ENCODE peak calls at places on chromosomes 3 and 15, in four cellular contexts. One of them, this sample, is unnamed.
A peak's percentile ranks its signal among the peaks of the same experiment; 100 is the strongest.

GRCh38 chr3:193971268-193971751 is 164.6 kb upstream of the HES1 start:
- DNase-seq in dorsolateral prefrontal cortex: no peak
- DNase-seq in foreskin fibroblast: no peak
- DNase-seq in thyroid gland: no peak
- DNase-seq in this sample: no peak

GRCh38 chr15:77010312-77010686 is 15.4 kb downstream of the PSTPIP1 start:
- DNase-seq in foreskin fibroblast: no peak
- DNase-seq in dorsolateral prefrontal cortex: no peak
- DNase-seq in thyroid gland: no peak
- DNase-seq in this sample: no peak

GRCh38 chr3:72336821-72337479 is 511.3 kb downstream of the SHQ1 start:
- DNase-seq in dorsolateral prefrontal cortex: no peak
- DNase-seq in thyroid gland: peak; percentile 59
- DNase-seq in foreskin fibroblast: peak; percentile 58
- DNase-seq in this sample: no peak

GRCh38 chr3:9399746-9400145 is 2.3 kb downstream of the SETD5 start:
- DNase-seq in thyroid gland: peak; percentile 81
- DNase-seq in foreskin fibroblast: peak; percentile 93
- DNase-seq in dorsolateral prefrontal cortex: peak; percentile 60
- DNase-seq in this sample: no peak

GRCh38 chr3:157116017-157116416 is 43.9 kb downstream of the CCNL1 start:
- DNase-seq in dorsolateral prefrontal cortex: no peak
- DNase-seq in foreskin fibroblast: no peak
- DNase-seq in thyroid gland: no peak
- DNase-seq in this sample: no peak

GRCh38 chr3:7876741-7877297 is 624.8 kb upstream of the LMCD1 start:
- DNase-seq in dorsolateral prefrontal cortex: no peak
- DNase-seq in thyroid gland: no peak
- DNase-seq in foreskin fibroblast: no peak
- DNase-seq in this sample: no peak

GRCh38 chr15:90201150-90201943 is at the start of gene SEMA4B:
- DNase-seq in thyroid gland: peak; percentile 83
- DNase-seq in foreskin fibroblast: peak; percentile 40
- DNase-seq in dorsolateral prefrontal cortex: peak; percentile 41
- DNase-seq in this sample: peak; percentile 84

GRCh38 chr3:36166477-36166876 is 213.8 kb upstream of the STAC start:
- DNase-seq in dorsolateral prefrontal cortex: no peak
- DNase-seq in foreskin fibroblast: peak; percentile 62
- DNase-seq in thyroid gland: no peak
- DNase-seq in this sample: no peak

GRCh38 chr3:172098698-172099494 is 59.5 kb downstream of the FNDC3B start:
- DNase-seq in thyroid gland: no peak
- DNase-seq in foreskin fibroblast: no peak
- DNase-seq in dorsolateral prefrontal cortex: no peak
- DNase-seq in this sample: no peak

GRCh38 chr15:96353931-96354730 is 23.6 kb downstream of the NR2F2 start:
- DNase-seq in dorsolateral prefrontal cortex: no peak
- DNase-seq in thyroid gland: no peak
- DNase-seq in foreskin fibroblast: no peak
- DNase-seq in this sample: no peak

GRCh38 chr3:13647314-13648059 is 98.6 kb downstream of the FBLN2 start:
- DNase-seq in dorsolateral prefrontal cortex: no peak
- DNase-seq in thyroid gland: no peak
- DNase-seq in foreskin fibroblast: peak; percentile 26
- DNase-seq in this sample: no peak

GRCh38 chr3:109927726-109928125 is 590.4 kb upstream of the DPPA4 start:
- DNase-seq in foreskin fibroblast: no peak
- DNase-seq in thyroid gland: no peak
- DNase-seq in dorsolateral prefrontal cortex: no peak
- DNase-seq in this sample: no peak

GRCh38 chr3:141401584-141402475 is 33.5 kb downstream of the ZBTB38 start:
- DNase-seq in dorsolateral prefrontal cortex: no peak
- DNase-seq in thyroid gland: peak; percentile 45
- DNase-seq in foreskin fibroblast: no peak
- DNase-seq in this sample: no peak

GRCh38 chr3:176631175-176631574 is 566.1 kb downstream of the TBL1XR1 start:
- DNase-seq in thyroid gland: no peak
- DNase-seq in dorsolateral prefrontal cortex: no peak
- DNase-seq in foreskin fibroblast: no peak
- DNase-seq in this sample: no peak

GRCh38 chr15:48963524-48964113 is at the start of gene SHC4:
- DNase-seq in thyroid gland: peak; percentile 84
- DNase-seq in foreskin fibroblast: peak; percentile 79
- DNase-seq in dorsolateral prefrontal cortex: peak; percentile 83
- DNase-seq in this sample: no peak

GRCh38 chr3:115164374-115165221 is 17.5 kb upstream of the ZBTB20 start:
- DNase-seq in thyroid gland: no peak
- DNase-seq in foreskin fibroblast: no peak
- DNase-seq in dorsolateral prefrontal cortex: no peak
- DNase-seq in this sample: no peak

GRCh38 chr15:89442671-89443307 is 53.6 kb downstream of the RHCG start:
- DNase-seq in thyroid gland: peak; percentile 5
- DNase-seq in foreskin fibroblast: peak; percentile 6
- DNase-seq in dorsolateral prefrontal cortex: peak; percentile 57
- DNase-seq in this sample: peak; percentile 79

GRCh38 chr3:192331749-192332385 is 395.5 kb downstream of the FGF12 start:
- DNase-seq in thyroid gland: no peak
- DNase-seq in dorsolateral prefrontal cortex: no peak
- DNase-seq in foreskin fibroblast: no peak
- DNase-seq in this sample: no peak

GRCh38 chr3:57852896-57853295 is 96.8 kb downstream of the SLMAP start:
- DNase-seq in dorsolateral prefrontal cortex: no peak
- DNase-seq in foreskin fibroblast: peak; percentile 4
- DNase-seq in thyroid gland: no peak
- DNase-seq in this sample: no peak

GRCh38 chr3:51702156-51702555 is 4.7 kb upstream of the GRM2 start:
- DNase-seq in foreskin fibroblast: no peak
- DNase-seq in dorsolateral prefrontal cortex: no peak
- DNase-seq in thyroid gland: no peak
- DNase-seq in this sample: no peak

GRCh38 chr3:133884547-133885240 is 11.0 kb downstream of the RAB6B start:
- DNase-seq in dorsolateral prefrontal cortex: no peak
- DNase-seq in thyroid gland: no peak
- DNase-seq in foreskin fibroblast: no peak
- DNase-seq in this sample: no peak

GRCh38 chr15:74664028-74664616 is 31.7 kb downstream of the EDC3 start:
- DNase-seq in foreskin fibroblast: peak; percentile 47
- DNase-seq in dorsolateral prefrontal cortex: no peak
- DNase-seq in thyroid gland: peak; percentile 86
- DNase-seq in this sample: no peak

GRCh38 chr3:100032262-100032661 is 82.0 kb downstream of the FILIP1L start:
- DNase-seq in dorsolateral prefrontal cortex: no peak
- DNase-seq in foreskin fibroblast: peak; percentile 42
- DNase-seq in thyroid gland: no peak
- DNase-seq in this sample: no peak

GRCh38 chr3:172063456-172064432 is 24.4 kb downstream of the FNDC3B start:
- DNase-seq in foreskin fibroblast: no peak
- DNase-seq in thyroid gland: no peak
- DNase-seq in dorsolateral prefrontal cortex: no peak
- DNase-seq in this sample: no peak

GRCh38 chr3:46022909-46023785 is 4.1 kb downstream of the XCR1 start:
- DNase-seq in dorsolateral prefrontal cortex: no peak
- DNase-seq in thyroid gland: no peak
- DNase-seq in foreskin fibroblast: no peak
- DNase-seq in this sample: no peak

GRCh38 chr3:105938101-105938500 is 69.3 kb upstream of the CBLB start:
- DNase-seq in foreskin fibroblast: peak; percentile 59
- DNase-seq in dorsolateral prefrontal cortex: no peak
- DNase-seq in thyroid gland: peak; percentile 20
- DNase-seq in this sample: no peak

GRCh38 chr15:98649996-98650870 is 1.9 kb downstream of the IGF1R start:
- DNase-seq in foreskin fibroblast: no peak
- DNase-seq in dorsolateral prefrontal cortex: no peak
- DNase-seq in thyroid gland: peak; percentile 67
- DNase-seq in this sample: no peak

GRCh38 chr3:185283374-185283935 is 29.6 kb upstream of the EHHADH start:
- DNase-seq in thyroid gland: no peak
- DNase-seq in dorsolateral prefrontal cortex: no peak
- DNase-seq in foreskin fibroblast: no peak
- DNase-seq in this sample: no peak

GRCh38 chr15:68200016-68200861 is 4.9 kb downstream of the CALML4 start:
- DNase-seq in dorsolateral prefrontal cortex: no peak
- DNase-seq in thyroid gland: no peak
- DNase-seq in foreskin fibroblast: no peak
- DNase-seq in this sample: no peak

GRCh38 chr3:29427266-29428103 is 146.6 kb downstream of the RBMS3 start:
- DNase-seq in foreskin fibroblast: peak; percentile 20
- DNase-seq in dorsolateral prefrontal cortex: no peak
- DNase-seq in thyroid gland: peak; percentile 9
- DNase-seq in this sample: no peak

GRCh38 chr15:86139828-86140227 is 60.2 kb downstream of the AGBL1 start:
- DNase-seq in foreskin fibroblast: no peak
- DNase-seq in thyroid gland: no peak
- DNase-seq in dorsolateral prefrontal cortex: no peak
- DNase-seq in this sample: no peak

GRCh38 chr3:101038880-101039279 is 45.7 kb upstream of the ABI3BP start:
- DNase-seq in foreskin fibroblast: no peak
- DNase-seq in dorsolateral prefrontal cortex: no peak
- DNase-seq in thyroid gland: no peak
- DNase-seq in this sample: no peak

GRCh38 chr15:101048191-101049011 is 129.2 kb downstream of the LRRK1 start:
- DNase-seq in dorsolateral prefrontal cortex: no peak
- DNase-seq in thyroid gland: no peak
- DNase-seq in foreskin fibroblast: no peak
- DNase-seq in this sample: no peak

GRCh38 chr3:58683001-58683845 is 16.6 kb upstream of the FAM3D start:
- DNase-seq in foreskin fibroblast: peak; percentile 46
- DNase-seq in dorsolateral prefrontal cortex: no peak
- DNase-seq in thyroid gland: no peak
- DNase-seq in this sample: no peak

GRCh38 chr3:126554560-126555525 is 3.9 kb downstream of the C3orf22 start:
- DNase-seq in thyroid gland: no peak
- DNase-seq in foreskin fibroblast: no peak
- DNase-seq in dorsolateral prefrontal cortex: peak; percentile 14
- DNase-seq in this sample: no peak

GRCh38 chr15:39852237-39852636 is 67.8 kb downstream of the GPR176 start:
- DNase-seq in thyroid gland: no peak
- DNase-seq in dorsolateral prefrontal cortex: no peak
- DNase-seq in foreskin fibroblast: peak; percentile 69
- DNase-seq in this sample: no peak

GRCh38 chr3:52890735-52891134 is 6.6 kb downstream of the STIMATE start:
- DNase-seq in foreskin fibroblast: peak; percentile 12
- DNase-seq in thyroid gland: no peak
- DNase-seq in dorsolateral prefrontal cortex: no peak
- DNase-seq in this sample: no peak

GRCh38 chr3:179016979-179017670 is 54.5 kb downstream of the ZMAT3 start:
- DNase-seq in thyroid gland: no peak
- DNase-seq in dorsolateral prefrontal cortex: no peak
- DNase-seq in foreskin fibroblast: no peak
- DNase-seq in this sample: no peak

DNA sequence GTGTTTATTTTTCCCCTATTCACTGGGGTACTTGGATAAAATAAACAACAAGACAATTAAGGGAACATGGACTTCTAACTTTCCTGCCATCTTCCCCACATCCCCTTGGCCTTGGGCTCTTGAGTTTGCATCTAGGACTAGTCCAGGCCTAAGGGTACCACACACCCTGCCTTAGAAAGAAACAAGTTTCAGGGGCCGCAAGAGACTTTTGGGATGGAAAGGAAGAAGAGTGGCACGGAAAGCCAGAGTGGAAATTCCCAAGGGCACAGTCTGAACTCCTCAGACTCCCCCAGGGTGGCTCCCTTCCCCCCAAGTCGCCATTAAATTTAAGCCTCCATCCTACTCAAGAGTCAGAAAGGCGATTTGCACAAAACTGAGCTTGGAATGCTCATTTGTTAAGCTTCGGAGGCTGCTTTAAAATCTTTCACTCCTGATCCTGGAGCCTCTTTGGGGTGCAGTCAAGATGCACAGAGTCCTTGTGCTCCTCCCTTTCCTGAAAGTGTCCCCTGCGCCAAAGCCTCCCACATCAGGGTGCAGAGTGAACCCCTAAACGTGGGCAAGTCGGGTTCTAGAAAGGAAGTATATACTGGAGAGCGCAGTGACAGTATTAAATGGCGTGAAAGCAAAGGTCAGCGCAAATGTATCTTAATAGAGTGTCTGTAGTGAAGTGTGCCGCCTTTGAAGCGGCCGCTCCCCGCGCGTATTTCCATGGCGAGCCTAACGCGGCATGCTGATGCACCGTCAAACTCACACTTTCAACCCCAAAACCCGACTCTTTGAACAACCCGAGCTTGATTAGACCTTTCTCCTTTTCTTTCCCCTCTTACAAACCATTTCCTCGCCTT is 18.6 kb downstream of the ZIC4 start:
- DNase-seq in foreskin fibroblast: no peak
- DNase-seq in thyroid gland: no peak
- DNase-seq in dorsolateral prefrontal cortex: no peak
- DNase-seq in this sample: no peak
- TF ChIP-seq CTCF in foreskin fibroblast: no peak
- TF ChIP-seq CTCF in thyroid gland: no peak
- TF ChIP-seq CTCF in dorsolateral prefrontal cortex: no peak
- TF ChIP-seq CTCF in this sample: no peak

GRCh38 chr3:154584041-154584440 is 154.1 kb upstream of the GPR149 start:
- DNase-seq in thyroid gland: no peak
- DNase-seq in foreskin fibroblast: no peak
- DNase-seq in dorsolateral prefrontal cortex: no peak
- DNase-seq in this sample: no peak
- TF ChIP-seq CTCF in thyroid gland: no peak
- TF ChIP-seq CTCF in foreskin fibroblast: no peak
- TF ChIP-seq CTCF in dorsolateral prefrontal cortex: no peak
- TF ChIP-seq CTCF in this sample: peak; percentile 27

GRCh38 chr3:149764302-149764701 is 12.0 kb upstream of the COMMD2 start:
- DNase-seq in thyroid gland: no peak
- DNase-seq in dorsolateral prefrontal cortex: no peak
- DNase-seq in foreskin fibroblast: no peak
- DNase-seq in this sample: no peak
- TF ChIP-seq CTCF in thyroid gland: no peak
- TF ChIP-seq CTCF in dorsolateral prefrontal cortex: no peak
- TF ChIP-seq CTCF in foreskin fibroblast: no peak
- TF ChIP-seq CTCF in this sample: no peak

GRCh38 chr15:33309602-33310276 is 1.0 kb upstream of the RYR3 start:
- DNase-seq in thyroid gland: no peak
- DNase-seq in foreskin fibroblast: no peak
- DNase-seq in dorsolateral prefrontal cortex: peak; percentile 52
- DNase-seq in this sample: no peak
- TF ChIP-seq CTCF in thyroid gland: no peak
- TF ChIP-seq CTCF in foreskin fibroblast: peak; percentile 23
- TF ChIP-seq CTCF in dorsolateral prefrontal cortex: peak; percentile 47
- TF ChIP-seq CTCF in this sample: no peak

GRCh38 chr15:31329640-31330010 is 3.0 kb downstream of the KLF13 start:
- DNase-seq in foreskin fibroblast: no peak
- DNase-seq in thyroid gland: peak; percentile 39
- DNase-seq in dorsolateral prefrontal cortex: no peak
- DNase-seq in this sample: no peak
- TF ChIP-seq CTCF in foreskin fibroblast: no peak
- TF ChIP-seq CTCF in thyroid gland: no peak
- TF ChIP-seq CTCF in dorsolateral prefrontal cortex: no peak
- TF ChIP-seq CTCF in this sample: no peak

This sample was measured in D721Med.